ENCODE peak calls at places on chromosomes 13 and 19, in eight cellular contexts. W is adrenal gland, P is colonic mucosa, D is keratinocyte, V is transverse colon, F is Peyer's patch, J is IMR-90, K is K562. S is an unnamed sample.

GRCh38 chr13:33033361-33033812 is 17.2 kb downstream of the KL start:
- DNase-seq in P (no peak), W (peak; percentile 66), D (no peak), J (no peak), K (no peak), F (no peak), V (no peak), S (no peak)

GRCh38 chr19:44657211-44657921 is 13.7 kb downstream of the PVR start:
- DNase-seq in V (peak; percentile 63), P (peak; percentile 68), F (peak; percentile 85), W (peak; percentile 78), D (no peak), K (peak; percentile 78), J (peak; percentile 68), S (peak; percentile 64)

GRCh38 chr13:43072394-43072793 is 49.0 kb downstream of the DNAJC15 start:
- DNase-seq in D (no peak), K (no peak), F (peak; percentile 57), P (no peak), V (no peak), J (no peak), W (peak; percentile 65), S (no peak)

GRCh38 chr13:73767191-73767741 is 366.9 kb downstream of the KLF12 start:
- DNase-seq in K (no peak), D (no peak), W (no peak), V (no peak), J (peak; percentile 70), P (no peak), F (no peak), S (no peak)

GRCh38 chr13:31161583-31162150 is at the start of gene HSPH1:
- DNase-seq in V (peak; percentile 99), D (peak; percentile 86), F (peak; percentile 99), K (peak; percentile 93), J (peak; percentile 97), P (peak; percentile 99), W (peak; percentile 100), S (peak; percentile 99)

GRCh38 chr19:3360494-3361383 is 5.6 kb upstream of the NFIC start:
- DNase-seq in D (no peak), P (peak; percentile 77), J (no peak), W (peak; percentile 84), F (peak; percentile 83), V (peak; percentile 74), K (peak; percentile 68), S (no peak)

GRCh38 chr19:4186087-4186993 is 3.9 kb downstream of the ANKRD24 start:
- DNase-seq in K (peak; percentile 87), P (peak; percentile 95), F (peak; percentile 90), W (peak; percentile 87), V (peak; percentile 91), J (peak; percentile 58), D (no peak), S (peak; percentile 80)

GRCh38 chr13:24802074-24802473 is 38.1 kb downstream of the RNF17 start:
- DNase-seq in V (no peak), F (no peak), W (no peak), J (no peak), P (no peak), K (no peak), D (no peak), S (no peak)

GRCh38 chr19:13011653-13012389 is 16.5 kb downstream of the NFIX start:
- DNase-seq in F (no peak), D (no peak), J (no peak), P (no peak), V (no peak), K (no peak), W (no peak), S (no peak)

GRCh38 chr19:13154911-13155471 is 4.8 kb downstream of the IER2 start:
- DNase-seq in V (peak; percentile 92), F (peak; percentile 88), D (no peak), P (peak; percentile 97), J (peak; percentile 65), K (peak; percentile 42), W (peak; percentile 86), S (peak; percentile 90)

GRCh38 chr13:36778083-36778671 is 40.8 kb upstream of the RFXAP start:
- DNase-seq in K (no peak), J (peak; percentile 74), W (no peak), D (no peak), V (no peak), F (no peak), P (no peak), S (no peak)

GRCh38 chr19:13163609-13164364 is 13.6 kb downstream of the IER2 start:
- DNase-seq in V (peak; percentile 80), D (no peak), J (peak; percentile 83), W (peak; percentile 85), K (peak; percentile 63), F (peak; percentile 83), P (peak; percentile 83), S (peak; percentile 73)

GRCh38 chr19:44850641-44851109 is 4.6 kb downstream of the NECTIN2 start:
- DNase-seq in P (no peak), F (no peak), J (no peak), D (no peak), V (no peak), K (no peak), W (no peak), S (no peak)

GRCh38 chr13:109162248-109163051 is 533.0 kb downstream of the MYO16 start:
- DNase-seq in V (peak; percentile 22), J (no peak), D (no peak), W (no peak), P (no peak), K (no peak), F (peak; percentile 59), S (no peak)

GRCh38 chr19:19525611-19526380 is 2.9 kb upstream of the YJEFN3 start:
- DNase-seq in J (no peak), D (no peak), K (no peak), P (no peak), W (no peak), V (no peak), F (no peak), S (no peak)

GRCh38 chr19:13986348-13986904 is 19.7 kb downstream of the RFX1 start:
- DNase-seq in F (peak; percentile 98), D (no peak), K (no peak), P (peak; percentile 80), J (peak; percentile 72), W (peak; percentile 94), V (peak; percentile 90), S (peak; percentile 77)

GRCh38 chr13:48492123-48493075 is 40.5 kb downstream of the RCBTB2 start:
- DNase-seq in F (peak; percentile 91), V (peak; percentile 69), P (peak; percentile 56), J (peak; percentile 18), K (no peak), W (peak; percentile 89), D (no peak), S (peak; percentile 57)

GRCh38 chr19:55581145-55581827 is 638 bp upstream of the ZNF579 start:
- DNase-seq in K (peak; percentile 53), P (peak; percentile 49), V (no peak), J (no peak), D (no peak), W (no peak), F (no peak), S (no peak)

GRCh38 chr19:35130761-35131720 is 3.8 kb downstream of the LGI4 start:
- DNase-seq in V (peak; percentile 90), D (no peak), J (no peak), F (peak; percentile 88), P (peak; percentile 88), K (no peak), W (no peak), S (no peak)
- H3K4me1 ChIP-seq in V (peaks cover 20% of the 10 kb centered on the region), D (peaks cover 13% of the 10 kb centered on the region), J (no peaks in the 10 kb centered on the region), F (peaks cover 31% of the 10 kb centered on the region), P (peaks cover 18% of the 10 kb centered on the region), K (peaks cover 25% of the 10 kb centered on the region), W (no peaks in the 10 kb centered on the region), S (no peaks in the 10 kb centered on the region)

GRCh38 chr13:44278164-44278563 is 95.5 kb upstream of the SERP2 start:
- DNase-seq in P (no peak), K (no peak), V (no peak), W (peak; percentile 48), D (no peak), F (no peak), J (no peak), S (no peak)
- H3K4me1 ChIP-seq in P (no peaks in the 10 kb centered on the region), K (no peaks in the 10 kb centered on the region), V (peaks cover 4% of the 10 kb centered on the region), W (no peaks in the 10 kb centered on the region), D (peaks cover 14% of the 10 kb centered on the region), F (peaks cover 9% of the 10 kb centered on the region), J (peaks cover 17% of the 10 kb centered on the region), S (peaks cover 10% of the 10 kb centered on the region)

GRCh38 chr19:1860133-1860775 is 3.1 kb downstream of the KLF16 start:
- DNase-seq in V (peak; percentile 85), J (peak; percentile 81), F (peak; percentile 86), W (peak; percentile 83), P (peak; percentile 81), K (peak; percentile 51), D (no peak), S (no peak)
- H3K4me1 ChIP-seq in V (peaks cover 60% of the 10 kb centered on the region), J (peaks cover 49% of the 10 kb centered on the region), F (peaks cover 63% of the 10 kb centered on the region), W (peaks cover 46% of the 10 kb centered on the region), P (peaks cover 54% of the 10 kb centered on the region), K (peaks cover 83% of the 10 kb centered on the region), D (peaks cover 54% of the 10 kb centered on the region), S (peaks cover 43% of the 10 kb centered on the region)

GRCh38 chr13:112741185-112741755 is 51.4 kb downstream of the ATP11A start:
- DNase-seq in K (no peak), V (no peak), P (no peak), W (no peak), D (no peak), F (no peak), J (no peak), S (no peak)

GRCh38 chr13:112743451-112744305 is 53.8 kb downstream of the ATP11A start:
- DNase-seq in P (no peak), F (no peak), W (no peak), K (no peak), J (no peak), V (no peak), D (no peak), S (no peak)

GRCh38 chr13:112744306-112745021 is 54.6 kb downstream of the ATP11A start:
- DNase-seq in V (no peak), P (no peak), W (no peak), J (peak; percentile 63), D (no peak), F (no peak), K (no peak), S (no peak)

GRCh38 chr13:112741835-112742570 is 52.2 kb downstream of the ATP11A start:
- DNase-seq in K (no peak), W (no peak), F (peak; percentile 42), P (no peak), D (no peak), J (no peak), V (no peak), S (no peak)

DNA sequence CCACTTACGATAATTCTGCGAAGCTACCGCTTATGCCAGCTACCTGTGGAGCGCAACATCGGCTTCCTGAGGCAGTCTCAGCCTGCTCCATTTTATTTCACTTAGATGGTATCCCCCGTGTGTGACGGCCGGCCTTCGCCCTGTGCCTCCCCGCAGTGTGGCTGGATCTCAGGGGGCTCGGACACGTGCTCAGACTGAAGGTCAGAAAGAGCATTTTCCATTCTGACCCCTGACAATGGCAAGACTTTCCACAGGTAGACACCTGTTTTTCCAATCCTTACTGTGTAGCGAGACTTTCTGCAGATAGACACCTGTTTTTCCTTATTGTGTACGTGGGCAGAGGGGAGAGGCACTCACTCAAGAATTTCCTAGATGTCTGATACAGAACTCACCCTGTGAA is 52.7 kb downstream of the ATP11A start:
- DNase-seq in D (no peak), W (no peak), J (no peak), F (no peak), K (no peak), V (no peak), P (no peak), S (no peak)
- H3K4me1 ChIP-seq in D (peaks cover 9% of the 10 kb centered on the region), W (no peaks in the 10 kb centered on the region), J (peaks cover 19% of the 10 kb centered on the region), F (no peaks in the 10 kb centered on the region), K (peaks cover 13% of the 10 kb centered on the region), V (no peaks in the 10 kb centered on the region), P (no peaks in the 10 kb centered on the region), S (peaks cover 28% of the 10 kb centered on the region)

S was measured in lung.